ENCODE peak calls at places on chromosomes 7 and 10, in five cellular contexts. X is AML-193, J is non-pigmented ciliary epithelial cell, D is NCI-H446 treated with DMSO at 0.1 percent for 48 hours, S is frontal cortex. B is an unnamed sample.

GRCh38 chr7:36040679-36041078 is 112.4 kb upstream of the EEPD1 start:
- DNase-seq in X (no peak), J (no peak), D (no peak), S (no peak), B (no peak)

GRCh38 chr7:2036786-2037185 is 196.0 kb downstream of the MAD1L1 start:
- DNase-seq in X (no peak), J (no peak), D (no peak), S (no peak), B (no peak)

GRCh38 chr10:7810443-7810842 is 7.9 kb upstream of the TAF3 start:
- DNase-seq in X (no peak), J (no peak), D (no peak), S (no peak), B (no peak)

GRCh38 chr10:16957038-16957437 is 139.8 kb upstream of the RSU1 start:
- DNase-seq in X (no peak), J (no peak), D (no peak), S (no peak), B (no peak)

GRCh38 chr7:3722396-3722846 is 421.4 kb downstream of the SDK1 start:
- DNase-seq in X (no peak), J (no peak), D (no peak), S (no peak), B (no peak)

GRCh38 chr7:156058248-156058647 is 246.0 kb upstream of the SHH start:
- DNase-seq in X (no peak), J (no peak), D (no peak), S (no peak), B (no peak)

GRCh38 chr7:101216001-101216859 is 1.2 kb downstream of the PLOD3 start:
- DNase-seq in X (peak), J (no peak), D (no peak), S (no peak), B (no peak)

GRCh38 chr10:116465541-116465940 is 37.9 kb downstream of the PNLIPRP3 start:
- DNase-seq in X (no peak), J (no peak), D (no peak), S (no peak), B (peak)

GRCh38 chr10:21217107-21217506 is 308.4 kb downstream of the SKIDA1 start:
- DNase-seq in X (no peak), J (no peak), D (no peak), S (no peak), B (no peak)

GRCh38 chr7:83934118-83934734 is 260.4 kb downstream of the SEMA3A start:
- DNase-seq in X (peak), J (no peak), D (peak), S (no peak), B (no peak)

GRCh38 chr10:22816298-22816653 is 101.9 kb upstream of the PIP4K2A start:
- DNase-seq in X (no peak), J (peak), D (peak), S (no peak), B (no peak)

GRCh38 chr7:126303926-126304325 is 948.8 kb downstream of the GRM8 start:
- DNase-seq in X (no peak), J (no peak), D (no peak), S (no peak), B (no peak)

GRCh38 chr7:110534241-110534931 is 556.5 kb upstream of the LRRN3 start:
- DNase-seq in X (no peak), J (peak), D (peak), S (no peak), B (no peak)

GRCh38 chr10:26474062-26474461 is 35.9 kb downstream of the APBB1IP start:
- DNase-seq in X (no peak), J (no peak), D (no peak), S (no peak), B (no peak)

GRCh38 chr10:7033031-7033430 is 377.8 kb downstream of the SFMBT2 start:
- DNase-seq in X (no peak), J (no peak), D (no peak), S (no peak), B (no peak)

GRCh38 chr7:16431646-16432424 is 10.5 kb upstream of the CRPPA start:
- DNase-seq in X (peak), J (no peak), D (no peak), S (no peak), B (no peak)

GRCh38 chr7:79820387-79820786 is 314.2 kb upstream of the GNAI1 start:
- DNase-seq in X (no peak), J (no peak), D (peak), S (no peak), B (no peak)

GRCh38 chr7:111356941-111357340 is 205.4 kb downstream of the IMMP2L start:
- DNase-seq in X (no peak), J (no peak), D (no peak), S (no peak), B (no peak)

GRCh38 chr7:152459724-152460251 is 24.0 kb upstream of the KMT2C start:
- DNase-seq in X (peak), J (peak), D (no peak), S (no peak), B (peak)

GRCh38 chr10:88792656-88793055 is 9.9 kb upstream of the LIPM start:
- DNase-seq in X (peak), J (no peak), D (no peak), S (no peak), B (no peak)

GRCh38 chr7:152872745-152873118 is 113.2 kb downstream of the ACTR3B start:
- DNase-seq in X (no peak), J (no peak), D (no peak), S (no peak), B (no peak)

GRCh38 chr7:4895766-4896165 is 12.2 kb upstream of the RADIL start:
- DNase-seq in X (no peak), J (no peak), D (no peak), S (no peak), B (no peak)

GRCh38 chr10:104300002-104300735 is 31.2 kb downstream of the GSTO2 start:
- DNase-seq in X (no peak), J (peak), D (no peak), S (no peak), B (no peak)

GRCh38 chr10:15202639-15203038 is 34.1 kb upstream of the NMT2 start:
- DNase-seq in X (no peak), J (no peak), D (no peak), S (no peak), B (no peak)

GRCh38 chr7:118072893-118073674 is 110.9 kb upstream of the LSM8 start:
- DNase-seq in X (no peak), J (no peak), D (no peak), S (no peak), B (no peak)

GRCh38 chr10:17062493-17063487 is 66.8 kb downstream of the CUBN start:
- DNase-seq in X (no peak), J (peak), D (no peak), S (no peak), B (no peak)

GRCh38 chr10:114616516-114616915 is 41.6 kb downstream of the ABLIM1 start:
- DNase-seq in X (no peak), J (no peak), D (no peak), S (no peak), B (no peak)

B was measured in GDM1.